ENCODE peak calls at places on chromosomes 13 and 19, in ten cellular contexts. T is Peyer's patch, P is fibroblast of pulmonary artery, G is breast epithelium, Y is AG04450, O is HCT116, X is cardiac muscle cell, V is tibial nerve, I is tibial artery, D is kidney. U is an unnamed sample.

GRCh38 chr19:2449019-2449418 is 7.7 kb downstream of the LMNB2 start:
- DNase-seq in T (no peak), P (no peak), G (no peak), Y (no peak), O (no peak), X (no peak), V (no peak), I (no peak), D (no peak), U (no peak)

GRCh38 chr13:94305463-94305862 is 174.0 kb downstream of the DCT start:
- DNase-seq in T (no peak), P (peak), G (no peak), Y (no peak), O (no peak), X (no peak), V (no peak), I (peak), D (no peak), U (no peak)

GRCh38 chr13:92716749-92717148 is 509.9 kb upstream of the GPC6 start:
- DNase-seq in T (no peak), P (peak), G (no peak), Y (no peak), O (no peak), X (no peak), V (no peak), I (no peak), D (no peak), U (no peak)

GRCh38 chr13:49086711-49087110 is 111.0 kb downstream of the FNDC3A start:
- DNase-seq in T (no peak), P (peak), G (no peak), Y (no peak), O (peak), X (no peak), V (no peak), I (no peak), D (no peak), U (no peak)

GRCh38 chr13:55569514-55569913 is 1571.2 kb upstream of the PRR20A start:
- DNase-seq in T (no peak), P (no peak), G (no peak), Y (no peak), O (no peak), X (no peak), V (no peak), I (no peak), D (no peak), U (no peak)

GRCh38 chr19:35222373-35223005 is 6.0 kb downstream of the FAM187B start:
- DNase-seq in T (peak), P (no peak), G (no peak), Y (no peak), O (no peak), X (no peak), V (no peak), I (no peak), D (no peak), U (no peak)

GRCh38 chr13:72808917-72809500 is 27.1 kb downstream of the PIBF1 start:
- DNase-seq in T (no peak), P (peak), G (no peak), Y (no peak), O (no peak), X (peak), V (no peak), I (no peak), D (no peak), U (no peak)

GRCh38 chr13:59452189-59452588 is 711.5 kb downstream of the DIAPH3 start:
- DNase-seq in T (no peak), P (no peak), G (no peak), Y (no peak), O (no peak), X (no peak), V (no peak), I (peak), D (no peak), U (no peak)

GRCh38 chr19:34990578-34991192 is 9.4 kb upstream of the GRAMD1A start:
- DNase-seq in T (no peak), P (no peak), G (no peak), Y (no peak), O (no peak), X (no peak), V (no peak), I (no peak), D (peak), U (no peak)

GRCh38 chr13:27370305-27370853 is 54.0 kb upstream of the GTF3A start:
- DNase-seq in T (no peak), P (no peak), G (no peak), Y (no peak), O (no peak), X (no peak), V (no peak), I (no peak), D (no peak), U (no peak)

GRCh38 chr19:58483776-58484175 is 7.6 kb downstream of the ZNF446 start:
- DNase-seq in T (no peak), P (no peak), G (no peak), Y (no peak), O (no peak), X (no peak), V (no peak), I (no peak), D (no peak), U (no peak)

GRCh38 chr13:76329004-76329403 is 557.2 kb downstream of the KCTD12 start:
- DNase-seq in T (no peak), P (no peak), G (no peak), Y (no peak), O (no peak), X (no peak), V (no peak), I (no peak), D (no peak), U (no peak)

GRCh38 chr13:25881136-25881926 is 170.5 kb downstream of the SHISA2 start:
- DNase-seq in T (no peak), P (no peak), G (no peak), Y (no peak), O (no peak), X (no peak), V (no peak), I (no peak), D (no peak), U (no peak)

GRCh38 chr19:16714702-16715294 is 4.8 kb upstream of the NWD1 start:
- DNase-seq in T (peak), P (peak), G (peak), Y (no peak), O (peak), X (peak), V (peak), I (peak), D (no peak), U (peak)

GRCh38 chr13:59691501-59692066 is 472.1 kb downstream of the DIAPH3 start:
- DNase-seq in T (no peak), P (no peak), G (no peak), Y (peak), O (no peak), X (no peak), V (no peak), I (no peak), D (no peak), U (no peak)

GRCh38 chr13:74325106-74325505 is 190.9 kb upstream of the KLF12 start:
- DNase-seq in T (no peak), P (peak), G (no peak), Y (peak), O (no peak), X (peak), V (no peak), I (no peak), D (no peak), U (peak)

GRCh38 chr19:7007859-7008258 is 13.4 kb downstream of the MBD3L2B start:
- DNase-seq in T (no peak), P (no peak), G (no peak), Y (no peak), O (no peak), X (no peak), V (no peak), I (no peak), D (no peak), U (no peak)

GRCh38 chr19:47284324-47284899 is 9.7 kb downstream of the INAFM1 start:
- DNase-seq in T (peak), P (peak), G (no peak), Y (peak), O (no peak), X (peak), V (no peak), I (no peak), D (no peak), U (peak)

GRCh38 chr13:51283361-51283760 is 56.1 kb upstream of the SERPINE3 start:
- DNase-seq in T (no peak), P (no peak), G (no peak), Y (no peak), O (no peak), X (no peak), V (no peak), I (no peak), D (no peak), U (no peak)

GRCh38 chr13:50292082-50292481 is 276.8 kb downstream of the KCNRG start:
- DNase-seq in T (no peak), P (no peak), G (no peak), Y (no peak), O (no peak), X (no peak), V (no peak), I (no peak), D (no peak), U (no peak)

GRCh38 chr13:20489185-20489820 is 36.4 kb downstream of the CRYL1 start:
- DNase-seq in T (peak), P (no peak), G (no peak), Y (no peak), O (peak), X (no peak), V (no peak), I (peak), D (no peak), U (no peak)

GRCh38 chr13:106518535-106518934 is 16.9 kb downstream of the EFNB2 start:
- DNase-seq in T (no peak), P (no peak), G (no peak), Y (no peak), O (no peak), X (no peak), V (no peak), I (no peak), D (no peak), U (no peak)

GRCh38 chr19:17325881-17326594 is 8.6 kb downstream of the ANO8 start:
- DNase-seq in T (peak), P (no peak), G (peak), Y (no peak), O (no peak), X (no peak), V (peak), I (peak), D (peak), U (no peak)

GRCh38 chr19:5539431-5539833 is 28.3 kb downstream of the TINCR start:
- DNase-seq in T (no peak), P (no peak), G (no peak), Y (no peak), O (no peak), X (peak), V (no peak), I (no peak), D (no peak), U (peak)

GRCh38 chr19:48975947-48976847 is 11.1 kb downstream of the FTL start:
- DNase-seq in T (no peak), P (no peak), G (no peak), Y (no peak), O (no peak), X (peak), V (no peak), I (no peak), D (no peak), U (peak)

GRCh38 chr19:1427221-1427620 is 11.0 kb upstream of the RPS15 start:
- DNase-seq in T (no peak), P (no peak), G (no peak), Y (no peak), O (no peak), X (no peak), V (no peak), I (no peak), D (no peak), U (no peak)

GRCh38 chr13:40220299-40220935 is 446.0 kb downstream of the FOXO1 start:
- DNase-seq in T (no peak), P (peak), G (no peak), Y (no peak), O (no peak), X (no peak), V (no peak), I (no peak), D (no peak), U (no peak)

GRCh38 chr13:30370146-30370545 is 52.1 kb upstream of the UBE2L5 start:
- DNase-seq in T (no peak), P (no peak), G (no peak), Y (no peak), O (no peak), X (no peak), V (no peak), I (no peak), D (no peak), U (no peak)

GRCh38 chr13:20337894-20338551 is 105.9 kb upstream of the GJB6 start:
- DNase-seq in T (no peak), P (no peak), G (no peak), Y (no peak), O (no peak), X (no peak), V (no peak), I (no peak), D (no peak), U (no peak)

GRCh38 chr13:49977992-49978391 is 18.9 kb upstream of the TRIM13 start:
- DNase-seq in T (no peak), P (no peak), G (no peak), Y (no peak), O (no peak), X (no peak), V (no peak), I (no peak), D (no peak), U (no peak)

GRCh38 chr13:31943591-31943990 is 88.0 kb upstream of the FRY start:
- DNase-seq in T (no peak), P (no peak), G (no peak), Y (no peak), O (no peak), X (no peak), V (no peak), I (no peak), D (no peak), U (no peak)

GRCh38 chr19:3336680-3337523 is 29.5 kb upstream of the NFIC start:
- DNase-seq in T (peak), P (peak), G (peak), Y (peak), O (no peak), X (no peak), V (peak), I (peak), D (peak), U (no peak)

GRCh38 chr19:31099470-31100190 is 249.6 kb downstream of the TSHZ3 start:
- DNase-seq in T (no peak), P (no peak), G (no peak), Y (no peak), O (no peak), X (no peak), V (no peak), I (no peak), D (no peak), U (no peak)

GRCh38 chr19:40601061-40601973 is at the start of gene LTBP4:
- DNase-seq in T (peak), P (no peak), G (no peak), Y (no peak), O (no peak), X (peak), V (no peak), I (peak), D (peak), U (peak)

GRCh38 chr19:40598918-40599307 is 2.3 kb upstream of the LTBP4 start:
- DNase-seq in T (no peak), P (no peak), G (no peak), Y (no peak), O (no peak), X (no peak), V (no peak), I (no peak), D (peak), U (no peak)

GRCh38 chr19:40598121-40598917 is 2.9 kb upstream of the LTBP4 start:
- DNase-seq in T (peak), P (peak), G (peak), Y (peak), O (peak), X (peak), V (peak), I (peak), D (peak), U (peak)

GRCh38 chr19:40599331-40600085 is 1.7 kb upstream of the LTBP4 start:
- DNase-seq in T (no peak), P (no peak), G (no peak), Y (no peak), O (no peak), X (no peak), V (no peak), I (peak), D (peak), U (no peak)

DNA sequence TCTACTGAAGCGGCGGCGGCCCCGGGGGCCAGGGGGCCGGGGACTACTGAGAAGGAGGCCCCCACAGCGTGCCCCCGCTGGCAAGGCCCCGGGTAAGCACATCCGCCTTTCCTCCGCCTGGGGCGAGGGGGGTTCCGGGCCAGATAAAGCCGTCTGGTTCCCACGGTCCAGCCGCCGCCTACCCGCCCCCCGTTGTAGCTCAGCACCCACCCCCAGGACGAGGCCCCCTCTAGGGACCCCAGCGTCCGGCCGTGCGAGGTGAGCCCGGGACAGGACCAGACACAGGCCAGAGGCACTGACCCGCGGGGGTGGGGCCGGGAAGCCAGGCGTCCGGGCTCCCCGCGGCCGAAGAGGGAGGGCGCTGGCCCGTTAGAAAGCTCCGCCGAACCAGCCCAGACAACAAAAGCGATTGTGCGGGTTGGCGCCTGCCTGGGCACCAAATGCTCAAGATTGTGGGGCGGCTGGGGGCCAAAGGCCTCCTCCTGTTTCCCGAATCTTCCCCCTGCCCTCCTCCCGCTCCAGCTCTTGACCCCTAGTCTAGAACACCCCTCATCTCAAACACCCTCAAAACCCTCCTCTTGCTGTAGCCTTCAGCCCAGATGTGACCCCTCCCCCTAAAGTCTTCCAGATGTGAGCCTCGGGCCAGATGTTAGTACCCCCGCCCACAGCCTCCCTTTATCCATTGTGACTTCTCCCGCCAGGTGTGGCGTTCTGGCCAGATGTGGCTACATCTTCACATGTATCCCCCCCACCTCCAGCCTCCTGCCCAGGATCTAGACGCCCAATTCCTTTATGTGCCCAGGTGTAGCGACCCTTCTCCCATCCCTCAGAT is 867 bp upstream of the LTBP4 start:
- DNase-seq in T (no peak), P (no peak), G (no peak), Y (no peak), O (no peak), X (no peak), V (no peak), I (peak), D (peak), U (no peak)
- H3K4me3 ChIP-seq in T (no peak), P (no peak), G (peak), Y (no peak), O (peak), X (no peak), V (peak), I (peak), D (peak), U (no peak)

GRCh38 chr19:18761531-18762110 is 29.5 kb downstream of the COMP start:
- DNase-seq in T (no peak), P (no peak), G (no peak), Y (no peak), O (no peak), X (no peak), V (no peak), I (no peak), D (peak), U (peak)
- H3K4me3 ChIP-seq in T (no peak), P (no peak), G (no peak), Y (no peak), O (no peak), X (no peak), V (no peak), I (no peak), D (no peak), U (no peak)

GRCh38 chr13:28447989-28448388 is 46.9 kb downstream of the FLT1 start:
- DNase-seq in T (no peak), P (no peak), G (no peak), Y (no peak), O (no peak), X (no peak), V (no peak), I (no peak), D (no peak), U (no peak)

GRCh38 chr13:28448959-28449358 is 46.0 kb downstream of the FLT1 start:
- DNase-seq in T (no peak), P (no peak), G (no peak), Y (no peak), O (no peak), X (no peak), V (no peak), I (no peak), D (no peak), U (no peak)

GRCh38 chr13:28449826-28450773 is 44.8 kb downstream of the FLT1 start:
- DNase-seq in T (no peak), P (no peak), G (no peak), Y (no peak), O (no peak), X (no peak), V (no peak), I (no peak), D (no peak), U (no peak)

GRCh38 chr13:28452755-28453154 is 42.2 kb downstream of the FLT1 start:
- DNase-seq in T (no peak), P (no peak), G (no peak), Y (no peak), O (no peak), X (no peak), V (no peak), I (no peak), D (no peak), U (no peak)

DNA sequence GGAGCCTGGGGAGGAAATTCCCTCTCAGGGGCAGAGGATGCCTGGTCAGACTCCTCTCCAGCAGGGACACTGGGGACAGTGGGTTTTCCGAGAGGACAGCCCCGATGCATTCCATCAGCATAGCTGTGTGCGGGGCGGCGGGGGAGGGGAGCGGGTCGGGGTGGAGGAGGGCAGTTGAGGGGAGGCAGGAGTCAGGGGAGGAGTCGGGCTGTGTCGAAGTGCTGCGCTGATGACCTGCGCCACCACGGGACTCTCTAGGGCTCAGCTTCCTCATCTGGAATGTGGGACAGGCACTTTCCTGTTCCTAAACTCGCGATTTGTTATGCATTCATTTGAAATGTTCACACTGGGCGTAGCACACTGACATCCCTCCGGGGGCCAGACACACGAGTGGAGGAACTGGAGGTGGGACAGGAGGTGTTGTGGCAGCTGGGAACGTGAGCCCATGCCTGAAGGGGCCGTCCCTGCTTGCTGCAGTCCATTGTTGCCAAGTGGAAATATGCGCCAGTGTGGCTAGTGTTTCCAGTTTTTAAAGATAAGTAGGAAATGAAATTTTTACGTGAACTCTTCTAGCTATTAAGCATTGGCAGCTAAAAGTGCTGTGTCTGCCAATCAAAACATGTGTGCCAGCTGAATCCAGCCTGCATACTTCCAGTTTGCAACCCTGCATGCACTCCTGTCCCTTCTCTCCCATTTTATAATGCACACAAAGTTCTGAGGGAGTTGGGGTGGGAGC is 43.3 kb downstream of the FLT1 start:
- DNase-seq in T (no peak), P (peak), G (no peak), Y (no peak), O (no peak), X (no peak), V (no peak), I (peak), D (no peak), U (no peak)
- H3K4me3 ChIP-seq in T (no peak), P (peak), G (no peak), Y (no peak), O (no peak), X (no peak), V (no peak), I (peak), D (no peak), U (no peak)

DNA sequence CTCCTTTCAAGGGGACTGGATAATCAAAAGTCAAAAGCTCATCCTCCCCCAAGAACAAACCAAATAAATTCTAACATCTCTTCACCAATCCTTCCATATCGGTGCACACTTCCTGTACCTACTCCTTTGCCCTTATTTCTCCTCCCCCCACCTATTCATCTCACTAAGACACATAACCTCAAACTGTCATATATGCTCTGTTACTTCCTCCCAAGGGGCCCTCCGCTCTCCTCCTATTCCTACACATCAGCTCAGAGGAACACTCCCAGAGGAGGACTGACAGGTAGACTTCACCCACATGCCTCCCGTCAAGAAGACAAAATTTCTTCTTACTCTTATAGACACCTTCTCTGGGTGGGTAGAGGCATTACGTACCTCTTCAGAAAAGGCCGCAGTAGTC is 48.1 kb downstream of the ZNF93 start:
- DNase-seq in T (no peak), P (no peak), G (no peak), Y (no peak), O (no peak), X (no peak), V (no peak), I (no peak), D (no peak), U (no peak)
- H3K4me3 ChIP-seq in T (no peak), P (no peak), G (no peak), Y (no peak), O (no peak), X (no peak), V (no peak), I (no peak), D (no peak), U (no peak)

GRCh38 chr13:46640843-46641242 is 87.9 kb downstream of the LRCH1 start:
- DNase-seq in T (no peak), P (no peak), G (no peak), Y (no peak), O (no peak), X (no peak), V (no peak), I (no peak), D (no peak), U (no peak)
- H3K4me3 ChIP-seq in T (no peak), P (no peak), G (no peak), Y (no peak), O (no peak), X (no peak), V (no peak), I (no peak), D (no peak), U (no peak)

U was measured in BE2C.